ENCODE peak calls at places on chromosomes 13 and 19, in nine cellular contexts. Y, M, X, L, B, I, H, J and F are unnamed samples.

GRCh38 chr13:111491659-111492058 is 171.2 kb downstream of the TEX29 start:
- DNase-seq in X (no peak), L (no peak), H (no peak), I (no peak), B (no peak), M (no peak), Y (no peak), J (no peak), F (no peak)

GRCh38 chr13:65456150-65456912 is 1773.8 kb downstream of the PCDH9 start:
- DNase-seq in M (no peak), H (no peak), L (no peak), B (no peak), J (no peak), Y (no peak), I (no peak), X (peak; percentile 34), F (no peak)

GRCh38 chr13:73667756-73668155 is 466.4 kb downstream of the KLF12 start:
- DNase-seq in J (no peak), L (no peak), M (no peak), I (no peak), H (no peak), Y (no peak), B (no peak), X (no peak), F (no peak)

GRCh38 chr19:48490980-48491792 is 20.4 kb downstream of the LMTK3 start:
- DNase-seq in B (no peak), L (peak; percentile 57), H (peak; percentile 46), I (no peak), Y (peak; percentile 61), M (peak; percentile 60), J (peak; percentile 87), X (no peak), F (no peak)

GRCh38 chr13:101785858-101786257 is 333.4 kb downstream of the ITGBL1 start:
- DNase-seq in X (peak; percentile 78), J (peak; percentile 36), I (no peak), Y (no peak), H (no peak), B (no peak), M (no peak), L (no peak), F (peak; percentile 20)

GRCh38 chr13:56561327-56561726 is 579.4 kb upstream of the PRR20A start:
- DNase-seq in I (no peak), B (no peak), Y (no peak), L (no peak), H (no peak), M (no peak), J (peak; percentile 10), X (peak; percentile 46), F (no peak)

GRCh38 chr13:20713751-20714150 is 10.3 kb downstream of the IL17D start:
- DNase-seq in X (no peak), I (peak; percentile 21), B (no peak), J (peak; percentile 38), M (no peak), H (no peak), L (no peak), Y (no peak), F (no peak)

GRCh38 chr19:39502640-39503417 is 4.1 kb downstream of the DLL3 start:
- DNase-seq in J (peak; percentile 73), M (peak; percentile 78), X (peak; percentile 13), B (peak; percentile 60), I (no peak), H (peak; percentile 81), L (peak; percentile 73), Y (peak; percentile 68), F (no peak)

GRCh38 chr19:8515317-8515716 is 1.4 kb upstream of the ZNF414 start:
- DNase-seq in L (peak; percentile 39), M (peak; percentile 62), H (peak; percentile 82), I (no peak), Y (peak; percentile 35), X (no peak), J (peak; percentile 98), B (peak; percentile 25), F (no peak)

GRCh38 chr19:45276284-45276687 is 25.2 kb downstream of the MARK4 start:
- DNase-seq in B (no peak), J (no peak), M (no peak), L (no peak), X (peak; percentile 20), Y (no peak), H (no peak), I (no peak), F (no peak)